ENCODE peak calls at places on chromosome 10, in nine cellular contexts. F is PC-9, S is IMR-90, P is tibial nerve, Z is ovary, O is upper lobe of right lung, E is psoas muscle, T is uterus, Y is brain microvascular endothelial cell. X is an unnamed sample.

GRCh38 chr10:116744163-116744788 is 1.9 kb upstream of the HSPA12A start:
- DNase-seq in F (no peak), S (no peak), P (no peak), Z (no peak), O (no peak), E (no peak), T (no peak), Y (no peak), X (no peak)

GRCh38 chr10:99394761-99395386 is 35.5 kb downstream of the GOT1 start:
- DNase-seq in F (no peak), S (no peak), P (no peak), Z (no peak), O (no peak), E (no peak), T (no peak), Y (no peak), X (no peak)

GRCh38 chr10:475709-476457 is 213.6 kb downstream of the DIP2C start:
- DNase-seq in F (no peak), S (no peak), P (no peak), Z (no peak), O (no peak), E (no peak), T (no peak), Y (no peak), X (no peak)

GRCh38 chr10:74924251-74924954 is 98.0 kb downstream of the KAT6B start:
- DNase-seq in F (no peak), S (peak; percentile 97), P (no peak), Z (no peak), O (no peak), E (no peak), T (no peak), Y (peak; percentile 55), X (no peak)

GRCh38 chr10:96986200-96986856 is 154.2 kb downstream of the LCOR start:
- DNase-seq in F (no peak), S (no peak), P (no peak), Z (no peak), O (no peak), E (no peak), T (no peak), Y (no peak), X (no peak)

GRCh38 chr10:98235876-98236275 is 32.1 kb downstream of the LOXL4 start:
- DNase-seq in F (no peak), S (no peak), P (no peak), Z (no peak), O (no peak), E (no peak), T (no peak), Y (no peak), X (no peak)

GRCh38 chr10:86500846-86501245 is 20.7 kb downstream of the WAPL start:
- DNase-seq in F (no peak), S (peak; percentile 65), P (no peak), Z (no peak), O (no peak), E (no peak), T (no peak), Y (no peak), X (no peak)

GRCh38 chr10:10796774-10797415 is 220.8 kb upstream of the CELF2 start:
- DNase-seq in F (no peak), S (peak; percentile 44), P (no peak), Z (no peak), O (no peak), E (no peak), T (no peak), Y (peak; percentile 64), X (no peak)

GRCh38 chr10:48582970-48583369 is 21.9 kb downstream of the ARHGAP22 start:
- DNase-seq in F (no peak), S (no peak), P (peak; percentile 19), Z (no peak), O (no peak), E (no peak), T (no peak), Y (no peak), X (no peak)

GRCh38 chr10:48577158-48577557 is 27.7 kb downstream of the ARHGAP22 start:
- DNase-seq in F (no peak), S (no peak), P (no peak), Z (no peak), O (no peak), E (no peak), T (no peak), Y (no peak), X (no peak)

GRCh38 chr10:48575901-48576300 is 29.0 kb downstream of the ARHGAP22 start:
- DNase-seq in F (no peak), S (no peak), P (no peak), Z (no peak), O (no peak), E (no peak), T (no peak), Y (no peak), X (no peak)

GRCh38 chr10:48579251-48579960 is 25.5 kb downstream of the ARHGAP22 start:
- DNase-seq in F (no peak), S (peak; percentile 72), P (no peak), Z (no peak), O (no peak), E (no peak), T (no peak), Y (peak; percentile 11), X (no peak)

DNA sequence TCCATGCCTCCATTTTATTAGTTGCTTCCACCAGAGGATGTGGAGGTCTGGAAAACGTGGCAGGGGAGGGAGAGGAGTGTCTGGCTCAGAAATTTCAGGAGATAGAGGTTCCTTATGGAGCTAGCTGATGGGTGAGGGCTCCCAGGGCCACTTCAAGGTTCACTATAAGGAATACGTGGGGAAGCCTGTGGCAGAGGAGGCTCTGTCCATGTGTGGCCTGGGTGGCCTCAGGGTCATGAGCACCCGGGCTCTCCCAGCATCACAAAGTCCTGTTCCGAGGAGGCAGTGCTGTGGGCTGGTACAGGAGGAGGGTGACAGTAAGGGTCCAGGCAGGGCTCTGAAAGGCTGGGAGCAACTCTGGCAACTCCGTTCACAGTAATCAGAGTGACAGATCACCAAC is 24.6 kb downstream of the ARHGAP22 start:
- DNase-seq in F (no peak), S (no peak), P (no peak), Z (no peak), O (no peak), E (no peak), T (no peak), Y (no peak), X (no peak)
- H3K27ac ChIP-seq in F (no peak overlapping the region), S (no peak overlapping the region), P (no peak overlapping the region), Z (no peak overlapping the region), O (no peak overlapping the region), E (no peak overlapping the region), T (no peak overlapping the region), Y (no peak overlapping the region), X (no peak overlapping the region)

DNA sequence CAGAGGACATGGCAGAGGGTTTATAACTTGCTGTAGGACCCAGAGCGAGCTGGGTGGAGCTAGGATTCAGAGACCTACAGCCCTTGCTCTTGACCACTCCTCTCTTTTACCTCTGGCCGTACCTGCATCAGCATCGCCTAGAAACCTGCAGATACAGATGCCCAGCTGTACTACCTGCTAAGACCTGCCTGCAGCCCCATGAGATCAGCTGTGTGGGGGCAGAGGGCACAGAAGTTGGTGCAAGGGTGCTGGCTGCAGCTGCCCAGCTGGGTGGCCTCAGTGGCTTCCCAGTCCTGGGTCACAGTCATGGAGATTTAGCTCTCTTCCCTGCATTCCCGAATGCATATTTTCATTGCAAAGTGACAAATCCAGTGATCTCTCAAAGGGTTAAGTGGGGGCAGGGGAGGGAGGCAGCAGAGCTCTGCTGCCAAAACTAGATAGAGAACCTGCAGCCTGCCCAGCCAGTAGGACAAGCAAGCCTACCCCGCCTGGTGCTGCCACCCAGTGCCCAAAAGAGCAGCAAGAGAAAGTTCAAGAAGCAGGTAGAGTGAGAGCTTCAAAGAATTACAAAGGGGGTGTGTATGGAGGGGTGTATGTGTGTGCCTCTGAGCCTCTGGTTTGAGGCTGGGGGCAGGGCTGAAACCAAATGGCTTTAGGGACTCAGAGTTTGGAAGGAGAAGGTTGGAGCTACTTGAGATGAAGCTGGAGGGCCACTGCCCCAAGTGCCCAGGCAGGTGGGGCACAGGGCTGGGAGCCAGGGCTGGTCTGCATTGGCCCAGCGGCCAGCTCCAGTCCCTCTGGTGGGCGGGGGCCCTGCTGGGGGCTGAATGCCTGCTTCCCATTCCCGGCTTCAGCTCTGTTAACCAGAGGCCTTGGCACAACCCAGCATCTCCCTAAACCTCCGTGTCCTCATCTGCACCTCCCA is 6.8 kb downstream of the FAM241B start:
- DNase-seq in F (peak; percentile 61), S (no peak), P (no peak), Z (no peak), O (no peak), E (no peak), T (no peak), Y (no peak), X (no peak)
- H3K4me3 ChIP-seq in F (no peak overlapping the region), S (no peak overlapping the region), P (no peak overlapping the region), Z (no peak overlapping the region), O (no peak overlapping the region), E (no peak overlapping the region), T (no peak overlapping the region), Y (no peak overlapping the region), X (no peak overlapping the region)

GRCh38 chr10:44992732-44993225 is 7.9 kb upstream of the ZNF22 start:
- DNase-seq in F (no peak), S (no peak), P (no peak), Z (no peak), O (no peak), E (no peak), T (no peak), Y (no peak), X (no peak)

GRCh38 chr10:44994752-44995530 is 5.8 kb upstream of the ZNF22 start:
- DNase-seq in F (no peak), S (no peak), P (peak; percentile 30), Z (peak; percentile 36), O (no peak), E (peak; percentile 71), T (no peak), Y (no peak), X (no peak)

GRCh38 chr10:44995581-44995913 is 5.2 kb upstream of the ZNF22 start:
- DNase-seq in F (no peak), S (no peak), P (no peak), Z (no peak), O (no peak), E (no peak), T (no peak), Y (no peak), X (no peak)

GRCh38 chr10:44993226-44993921 is 7.3 kb upstream of the ZNF22 start:
- DNase-seq in F (no peak), S (no peak), P (peak; percentile 5), Z (peak; percentile 26), O (no peak), E (no peak), T (no peak), Y (no peak), X (no peak)

DNA sequence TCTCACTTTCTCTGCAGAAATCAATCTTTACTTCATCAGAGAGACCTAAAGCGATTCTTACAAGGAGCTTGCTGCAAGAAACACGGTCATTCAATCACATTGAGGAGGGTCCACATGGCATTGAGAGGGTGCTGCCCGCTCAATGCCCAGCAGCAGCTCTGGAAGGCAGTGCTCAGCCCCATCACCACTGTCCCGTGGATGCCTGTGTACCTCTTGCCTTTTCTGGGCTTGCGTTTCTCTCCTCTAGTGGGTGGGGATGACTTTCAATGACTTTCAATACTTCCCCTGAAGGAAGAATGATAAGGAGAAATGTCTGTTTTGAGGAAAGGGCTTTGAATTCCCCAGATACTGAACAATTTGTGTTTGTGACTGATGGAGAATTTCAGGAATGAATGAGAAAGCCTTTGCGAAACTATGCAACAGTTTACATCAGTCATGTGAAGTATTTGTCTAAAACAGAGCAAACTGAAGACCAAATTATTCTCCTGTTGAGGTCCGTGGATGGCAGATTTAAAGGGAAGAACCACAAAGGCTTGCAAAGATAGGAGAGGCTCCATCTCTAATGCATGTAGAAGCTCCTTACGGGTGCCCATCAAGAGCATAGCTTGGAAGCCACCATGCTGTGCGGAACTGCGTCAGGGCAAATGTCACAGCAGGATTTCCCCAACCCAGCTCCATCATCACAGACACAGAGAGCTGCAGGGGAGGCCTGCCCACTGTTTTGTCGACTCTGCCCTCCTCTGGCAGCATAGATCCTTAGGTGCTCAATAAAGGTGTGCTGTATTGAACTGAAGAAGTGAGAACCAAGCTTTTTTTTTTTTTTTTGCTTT is 6.6 kb upstream of the ZNF22 start:
- DNase-seq in F (no peak), S (peak; percentile 78), P (peak; percentile 7), Z (no peak), O (no peak), E (no peak), T (no peak), Y (peak; percentile 18), X (no peak)
- TF ChIP-seq CTCF in F (no peak), S (no peak), P (no peak), Z (no peak), O (no peak), E (no peak), T (no peak), Y (no peak), X (no peak)

GRCh38 chr10:124068929-124069328 is 24.5 kb downstream of the CHST15 start:
- DNase-seq in F (no peak), S (no peak), P (no peak), Z (no peak), O (no peak), E (no peak), T (no peak), Y (no peak), X (no peak)

GRCh38 chr10:124065382-124066155 is 27.8 kb downstream of the CHST15 start:
- DNase-seq in F (no peak), S (no peak), P (no peak), Z (peak; percentile 66), O (no peak), E (no peak), T (no peak), Y (no peak), X (no peak)

GRCh38 chr10:124067825-124068400 is 25.5 kb downstream of the CHST15 start:
- DNase-seq in F (no peak), S (no peak), P (no peak), Z (no peak), O (no peak), E (no peak), T (no peak), Y (no peak), X (no peak)

GRCh38 chr10:124069341-124069740 is 24.1 kb downstream of the CHST15 start:
- DNase-seq in F (no peak), S (no peak), P (no peak), Z (no peak), O (no peak), E (no peak), T (no peak), Y (no peak), X (no peak)

GRCh38 chr10:124066744-124067714 is 26.4 kb downstream of the CHST15 start:
- DNase-seq in F (no peak), S (no peak), P (no peak), Z (peak; percentile 15), O (no peak), E (no peak), T (no peak), Y (no peak), X (no peak)
- H3K27ac ChIP-seq in F (no peak overlapping the region), S (no peak overlapping the region), P (no peak overlapping the region), Z (no peak overlapping the region), O (peak overlapping the region; percentile 24), E (no peak overlapping the region), T (no peak overlapping the region), Y (no peak overlapping the region), X (no peak overlapping the region)